ENCODE peak calls at places on chromosomes 11 and 22, in eight cellular contexts. One of them, this sample, is unnamed.

GRCh38 chr11:29623144-29623722 is 393.6 kb downstream of the KCNA4 start:
- DNase-seq in OCI-LY7: no peak
- DNase-seq in left ventricle myocardium inferior: no peak
- DNase-seq in psoas muscle: no peak
- DNase-seq in transverse colon: no peak
- DNase-seq in A549: no peak
- DNase-seq in SK-N-SH: no peak
- DNase-seq in lower lobe of right lung: no peak
- DNase-seq in this sample: no peak

GRCh38 chr11:33899383-33900037 is 7.6 kb upstream of the LMO2 start:
- DNase-seq in SK-N-SH: peak; percentile 15
- DNase-seq in A549: peak; percentile 31
- DNase-seq in transverse colon: peak; percentile 52
- DNase-seq in OCI-LY7: no peak
- DNase-seq in left ventricle myocardium inferior: peak; percentile 81
- DNase-seq in lower lobe of right lung: peak; percentile 55
- DNase-seq in psoas muscle: peak; percentile 81
- DNase-seq in this sample: peak; percentile 37

GRCh38 chr11:65851083-65851579 is 6.8 kb downstream of the CFL1 start:
- DNase-seq in A549: peak; percentile 72
- DNase-seq in lower lobe of right lung: no peak
- DNase-seq in OCI-LY7: no peak
- DNase-seq in psoas muscle: no peak
- DNase-seq in transverse colon: no peak
- DNase-seq in SK-N-SH: peak; percentile 76
- DNase-seq in left ventricle myocardium inferior: no peak
- DNase-seq in this sample: peak; percentile 32

GRCh38 chr11:128690746-128691091 is 3.2 kb upstream of the FLI1 start:
- DNase-seq in psoas muscle: no peak
- DNase-seq in OCI-LY7: no peak
- DNase-seq in left ventricle myocardium inferior: no peak
- DNase-seq in A549: no peak
- DNase-seq in transverse colon: no peak
- DNase-seq in SK-N-SH: no peak
- DNase-seq in lower lobe of right lung: peak; percentile 51
- DNase-seq in this sample: no peak

GRCh38 chr11:27254744-27255446 is 108.1 kb downstream of the CCDC34 start:
- DNase-seq in left ventricle myocardium inferior: no peak
- DNase-seq in OCI-LY7: no peak
- DNase-seq in transverse colon: no peak
- DNase-seq in lower lobe of right lung: no peak
- DNase-seq in A549: no peak
- DNase-seq in SK-N-SH: no peak
- DNase-seq in psoas muscle: no peak
- DNase-seq in this sample: no peak

GRCh38 chr22:17875156-17875555 is 100.9 kb upstream of the BID start:
- DNase-seq in lower lobe of right lung: no peak
- DNase-seq in transverse colon: no peak
- DNase-seq in A549: no peak
- DNase-seq in SK-N-SH: no peak
- DNase-seq in OCI-LY7: no peak
- DNase-seq in psoas muscle: no peak
- DNase-seq in left ventricle myocardium inferior: no peak
- DNase-seq in this sample: no peak

GRCh38 chr11:120714448-120714847 is 202.9 kb downstream of the GRIK4 start:
- DNase-seq in psoas muscle: no peak
- DNase-seq in transverse colon: no peak
- DNase-seq in SK-N-SH: no peak
- DNase-seq in A549: no peak
- DNase-seq in lower lobe of right lung: no peak
- DNase-seq in left ventricle myocardium inferior: no peak
- DNase-seq in OCI-LY7: no peak
- DNase-seq in this sample: no peak

GRCh38 chr11:68839953-68840641 is 1.6 kb downstream of the CPT1A start:
- DNase-seq in left ventricle myocardium inferior: no peak
- DNase-seq in SK-N-SH: no peak
- DNase-seq in OCI-LY7: peak; percentile 72
- DNase-seq in psoas muscle: no peak
- DNase-seq in A549: no peak
- DNase-seq in transverse colon: peak; percentile 56
- DNase-seq in lower lobe of right lung: no peak
- DNase-seq in this sample: no peak

GRCh38 chr11:130160460-130161090 is 993 bp downstream of the ST14 start:
- DNase-seq in lower lobe of right lung: no peak
- DNase-seq in SK-N-SH: no peak
- DNase-seq in transverse colon: no peak
- DNase-seq in A549: no peak
- DNase-seq in psoas muscle: no peak
- DNase-seq in left ventricle myocardium inferior: no peak
- DNase-seq in OCI-LY7: peak; percentile 54
- DNase-seq in this sample: no peak

GRCh38 chr22:30556388-30556787 is 9.8 kb upstream of the SEC14L6 start:
- DNase-seq in SK-N-SH: peak; percentile 57
- DNase-seq in transverse colon: no peak
- DNase-seq in OCI-LY7: no peak
- DNase-seq in left ventricle myocardium inferior: no peak
- DNase-seq in psoas muscle: no peak
- DNase-seq in A549: peak; percentile 43
- DNase-seq in lower lobe of right lung: no peak
- DNase-seq in this sample: no peak

GRCh38 chr11:76337918-76338317 is 43.0 kb downstream of the THAP12 start:
- DNase-seq in OCI-LY7: no peak
- DNase-seq in lower lobe of right lung: no peak
- DNase-seq in left ventricle myocardium inferior: no peak
- DNase-seq in SK-N-SH: no peak
- DNase-seq in psoas muscle: no peak
- DNase-seq in A549: no peak
- DNase-seq in transverse colon: no peak
- DNase-seq in this sample: no peak

GRCh38 chr22:21690401-21690801 is 24.6 kb downstream of the PPIL2 start:
- DNase-seq in psoas muscle: no peak
- DNase-seq in A549: no peak
- DNase-seq in left ventricle myocardium inferior: no peak
- DNase-seq in lower lobe of right lung: no peak
- DNase-seq in SK-N-SH: no peak
- DNase-seq in OCI-LY7: no peak
- DNase-seq in transverse colon: no peak
- DNase-seq in this sample: no peak

GRCh38 chr11:656426-656825 is 19.4 kb downstream of the DRD4 start:
- DNase-seq in A549: no peak
- DNase-seq in OCI-LY7: no peak
- DNase-seq in lower lobe of right lung: no peak
- DNase-seq in psoas muscle: no peak
- DNase-seq in SK-N-SH: no peak
- DNase-seq in transverse colon: no peak
- DNase-seq in left ventricle myocardium inferior: no peak
- DNase-seq in this sample: no peak

GRCh38 chr22:30239421-30240405 is 6.8 kb downstream of the LIF start:
- DNase-seq in SK-N-SH: no peak
- DNase-seq in transverse colon: no peak
- DNase-seq in lower lobe of right lung: no peak
- DNase-seq in left ventricle myocardium inferior: no peak
- DNase-seq in OCI-LY7: no peak
- DNase-seq in A549: no peak
- DNase-seq in psoas muscle: no peak
- DNase-seq in this sample: no peak

GRCh38 chr11:47879259-47880184 is 31.4 kb upstream of the NUP160 start:
- DNase-seq in SK-N-SH: no peak
- DNase-seq in lower lobe of right lung: no peak
- DNase-seq in OCI-LY7: peak; percentile 60
- DNase-seq in A549: no peak
- DNase-seq in left ventricle myocardium inferior: no peak
- DNase-seq in transverse colon: no peak
- DNase-seq in psoas muscle: no peak
- DNase-seq in this sample: no peak
- H3K27ac ChIP-seq in SK-N-SH: no peak overlapping the region
- H3K27ac ChIP-seq in lower lobe of right lung: no peak overlapping the region
- H3K27ac ChIP-seq in OCI-LY7: no peak overlapping the region
- H3K27ac ChIP-seq in A549: no peak overlapping the region
- H3K27ac ChIP-seq in left ventricle myocardium inferior: no peak overlapping the region
- H3K27ac ChIP-seq in transverse colon: no peak overlapping the region
- H3K27ac ChIP-seq in psoas muscle: no peak overlapping the region
- H3K27ac ChIP-seq in this sample: no peak overlapping the region

GRCh38 chr22:50058338-50059184 is 463 bp upstream of the TTLL8 start:
- DNase-seq in transverse colon: no peak
- DNase-seq in lower lobe of right lung: no peak
- DNase-seq in left ventricle myocardium inferior: no peak
- DNase-seq in psoas muscle: no peak
- DNase-seq in OCI-LY7: no peak
- DNase-seq in A549: no peak
- DNase-seq in SK-N-SH: peak; percentile 68
- DNase-seq in this sample: no peak
- H3K4me3 ChIP-seq in transverse colon: no peak overlapping the region
- H3K4me3 ChIP-seq in lower lobe of right lung: peak overlapping the region; percentile 17
- H3K4me3 ChIP-seq in left ventricle myocardium inferior: peak overlapping the region; percentile 51
- H3K4me3 ChIP-seq in psoas muscle: no peak overlapping the region
- H3K4me3 ChIP-seq in OCI-LY7: no peak overlapping the region
- H3K4me3 ChIP-seq in A549: peak overlapping the region; percentile 44
- H3K4me3 ChIP-seq in SK-N-SH: no peak overlapping the region
- H3K4me3 ChIP-seq in this sample: no peak overlapping the region

GRCh38 chr11:14506532-14506931 is 6.9 kb upstream of the COPB1 start:
- DNase-seq in psoas muscle: no peak
- DNase-seq in SK-N-SH: no peak
- DNase-seq in OCI-LY7: no peak
- DNase-seq in left ventricle myocardium inferior: no peak
- DNase-seq in A549: no peak
- DNase-seq in transverse colon: no peak
- DNase-seq in lower lobe of right lung: no peak
- DNase-seq in this sample: no peak
- TF ChIP-seq CTCF in psoas muscle: no peak
- TF ChIP-seq CTCF in SK-N-SH: no peak
- TF ChIP-seq CTCF in OCI-LY7: no peak
- TF ChIP-seq CTCF in left ventricle myocardium inferior: no peak
- TF ChIP-seq CTCF in A549: no peak
- TF ChIP-seq CTCF in transverse colon: no peak
- TF ChIP-seq CTCF in lower lobe of right lung: no peak
- TF ChIP-seq CTCF in this sample: no peak

GRCh38 chr11:106468531-106468930 is 391.1 kb downstream of the AASDHPPT start:
- DNase-seq in OCI-LY7: no peak
- DNase-seq in A549: no peak
- DNase-seq in lower lobe of right lung: no peak
- DNase-seq in transverse colon: no peak
- DNase-seq in SK-N-SH: no peak
- DNase-seq in psoas muscle: no peak
- DNase-seq in left ventricle myocardium inferior: no peak
- DNase-seq in this sample: no peak

GRCh38 chr11:106468091-106468490 is 390.6 kb downstream of the AASDHPPT start:
- DNase-seq in OCI-LY7: no peak
- DNase-seq in transverse colon: no peak
- DNase-seq in left ventricle myocardium inferior: no peak
- DNase-seq in lower lobe of right lung: no peak
- DNase-seq in A549: no peak
- DNase-seq in psoas muscle: no peak
- DNase-seq in SK-N-SH: no peak
- DNase-seq in this sample: no peak

GRCh38 chr11:106470230-106470629 is 392.8 kb downstream of the AASDHPPT start:
- DNase-seq in OCI-LY7: no peak
- DNase-seq in transverse colon: no peak
- DNase-seq in psoas muscle: no peak
- DNase-seq in lower lobe of right lung: no peak
- DNase-seq in left ventricle myocardium inferior: no peak
- DNase-seq in A549: no peak
- DNase-seq in SK-N-SH: no peak
- DNase-seq in this sample: no peak

GRCh38 chr11:106466441-106467190 is 389.2 kb downstream of the AASDHPPT start:
- DNase-seq in A549: no peak
- DNase-seq in left ventricle myocardium inferior: no peak
- DNase-seq in transverse colon: no peak
- DNase-seq in psoas muscle: no peak
- DNase-seq in SK-N-SH: no peak
- DNase-seq in lower lobe of right lung: no peak
- DNase-seq in OCI-LY7: no peak
- DNase-seq in this sample: no peak

DNA sequence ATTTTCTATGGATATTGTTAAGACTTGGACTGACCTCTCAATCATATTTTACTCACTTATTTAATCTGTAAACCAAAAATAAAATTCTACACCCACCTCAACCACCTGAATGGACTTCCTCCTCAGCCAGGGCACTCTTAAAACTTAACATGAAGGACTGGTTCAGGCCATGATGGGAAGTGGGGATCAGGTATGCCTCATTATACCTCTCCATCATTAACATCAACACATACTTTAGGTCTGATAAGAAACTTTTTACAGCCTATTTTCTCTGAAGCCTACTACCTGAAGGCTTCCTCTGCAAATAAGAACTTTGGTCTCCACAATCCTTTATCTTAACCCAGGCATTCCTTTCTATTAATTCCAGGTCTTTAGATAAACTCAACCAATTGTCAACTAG is 390.0 kb downstream of the AASDHPPT start:
- DNase-seq in A549: no peak
- DNase-seq in OCI-LY7: no peak
- DNase-seq in SK-N-SH: no peak
- DNase-seq in psoas muscle: no peak
- DNase-seq in transverse colon: no peak
- DNase-seq in lower lobe of right lung: no peak
- DNase-seq in left ventricle myocardium inferior: no peak
- DNase-seq in this sample: no peak
- H3K27ac ChIP-seq in A549: no peak overlapping the region
- H3K27ac ChIP-seq in OCI-LY7: no peak overlapping the region
- H3K27ac ChIP-seq in SK-N-SH: no peak overlapping the region
- H3K27ac ChIP-seq in psoas muscle: no peak overlapping the region
- H3K27ac ChIP-seq in transverse colon: no peak overlapping the region
- H3K27ac ChIP-seq in lower lobe of right lung: no peak overlapping the region
- H3K27ac ChIP-seq in left ventricle myocardium inferior: no peak overlapping the region
- H3K27ac ChIP-seq in this sample: peak overlapping the region; percentile 66

GRCh38 chr11:22084564-22084963 is 108.3 kb upstream of the ANO5 start:
- DNase-seq in lower lobe of right lung: no peak
- DNase-seq in SK-N-SH: no peak
- DNase-seq in transverse colon: no peak
- DNase-seq in A549: no peak
- DNase-seq in psoas muscle: no peak
- DNase-seq in left ventricle myocardium inferior: no peak
- DNase-seq in OCI-LY7: no peak
- DNase-seq in this sample: no peak

GRCh38 chr11:22089609-22090008 is 103.3 kb upstream of the ANO5 start:
- DNase-seq in A549: no peak
- DNase-seq in lower lobe of right lung: no peak
- DNase-seq in psoas muscle: no peak
- DNase-seq in transverse colon: no peak
- DNase-seq in OCI-LY7: no peak
- DNase-seq in SK-N-SH: no peak
- DNase-seq in left ventricle myocardium inferior: no peak
- DNase-seq in this sample: no peak
- H3K4me3 ChIP-seq in A549: no peak overlapping the region
- H3K4me3 ChIP-seq in lower lobe of right lung: no peak overlapping the region
- H3K4me3 ChIP-seq in psoas muscle: no peak overlapping the region
- H3K4me3 ChIP-seq in transverse colon: no peak overlapping the region
- H3K4me3 ChIP-seq in OCI-LY7: no peak overlapping the region
- H3K4me3 ChIP-seq in SK-N-SH: no peak overlapping the region
- H3K4me3 ChIP-seq in left ventricle myocardium inferior: no peak overlapping the region
- H3K4me3 ChIP-seq in this sample: no peak overlapping the region